ENCODE peak calls at places on chromosomes 1 and 21, in nine cellular contexts. One of them, this sample, is unnamed.
A peak's percentile ranks its signal among the peaks of the same experiment; 100 is the strongest.

GRCh38 chr1:201898992-201899391 is 10.3 kb downstream of the SHISA4 start:
- DNase-seq in B cell: no peak
- DNase-seq in heart left ventricle: no peak
- DNase-seq in cardiac muscle cell: no peak
- DNase-seq in MCF 10A: peak; percentile 42
- DNase-seq in body of pancreas: no peak
- DNase-seq in fibroblast of the aortic adventitia: no peak
- DNase-seq in heart right ventricle: no peak
- DNase-seq in nephron progenitor cell: no peak
- DNase-seq in this sample: no peak

GRCh38 chr1:1298861-1299685 is 8.7 kb downstream of the ACAP3 start:
- DNase-seq in B cell: no peak
- DNase-seq in heart left ventricle: no peak
- DNase-seq in cardiac muscle cell: no peak
- DNase-seq in MCF 10A: no peak
- DNase-seq in body of pancreas: no peak
- DNase-seq in fibroblast of the aortic adventitia: no peak
- DNase-seq in heart right ventricle: no peak
- DNase-seq in nephron progenitor cell: peak; percentile 82
- DNase-seq in this sample: no peak

GRCh38 chr1:90295534-90295933 is 300.6 kb downstream of the ZNF326 start:
- DNase-seq in B cell: no peak
- DNase-seq in heart left ventricle: no peak
- DNase-seq in cardiac muscle cell: no peak
- DNase-seq in MCF 10A: no peak
- DNase-seq in body of pancreas: no peak
- DNase-seq in fibroblast of the aortic adventitia: no peak
- DNase-seq in heart right ventricle: no peak
- DNase-seq in nephron progenitor cell: no peak
- DNase-seq in this sample: no peak

GRCh38 chr1:154998818-154999650 is 3.6 kb upstream of the ZBTB7B start:
- DNase-seq in B cell: peak; percentile 73
- DNase-seq in heart left ventricle: peak; percentile 82
- DNase-seq in cardiac muscle cell: peak; percentile 84
- DNase-seq in MCF 10A: peak; percentile 84
- DNase-seq in body of pancreas: peak; percentile 50
- DNase-seq in fibroblast of the aortic adventitia: peak; percentile 77
- DNase-seq in heart right ventricle: peak; percentile 69
- DNase-seq in nephron progenitor cell: peak; percentile 82
- DNase-seq in this sample: peak; percentile 80

GRCh38 chr21:40658237-40658636 is 188.7 kb downstream of the DSCAM start:
- DNase-seq in B cell: no peak
- DNase-seq in heart left ventricle: no peak
- DNase-seq in cardiac muscle cell: no peak
- DNase-seq in MCF 10A: no peak
- DNase-seq in body of pancreas: peak; percentile 10
- DNase-seq in fibroblast of the aortic adventitia: no peak
- DNase-seq in heart right ventricle: no peak
- DNase-seq in nephron progenitor cell: no peak
- DNase-seq in this sample: no peak

GRCh38 chr21:29219165-29219770 is 79.5 kb upstream of the BACH1 start:
- DNase-seq in B cell: no peak
- DNase-seq in heart left ventricle: no peak
- DNase-seq in cardiac muscle cell: no peak
- DNase-seq in MCF 10A: no peak
- DNase-seq in body of pancreas: peak; percentile 70
- DNase-seq in fibroblast of the aortic adventitia: peak; percentile 29
- DNase-seq in heart right ventricle: no peak
- DNase-seq in nephron progenitor cell: no peak
- DNase-seq in this sample: no peak

GRCh38 chr1:202165267-202165941 is 5.0 kb upstream of the PTPN7 start:
- DNase-seq in B cell: no peak
- DNase-seq in heart left ventricle: no peak
- DNase-seq in cardiac muscle cell: no peak
- DNase-seq in MCF 10A: no peak
- DNase-seq in body of pancreas: no peak
- DNase-seq in fibroblast of the aortic adventitia: no peak
- DNase-seq in heart right ventricle: no peak
- DNase-seq in nephron progenitor cell: no peak
- DNase-seq in this sample: no peak

GRCh38 chr1:162535501-162535900 is 26.0 kb upstream of the UAP1 start:
- DNase-seq in B cell: no peak
- DNase-seq in heart left ventricle: no peak
- DNase-seq in cardiac muscle cell: no peak
- DNase-seq in MCF 10A: no peak
- DNase-seq in body of pancreas: no peak
- DNase-seq in fibroblast of the aortic adventitia: no peak
- DNase-seq in heart right ventricle: no peak
- DNase-seq in nephron progenitor cell: no peak
- DNase-seq in this sample: no peak

GRCh38 chr1:94024109-94024792 is 96.7 kb downstream of the ABCA4 start:
- DNase-seq in B cell: no peak
- DNase-seq in heart left ventricle: no peak
- DNase-seq in cardiac muscle cell: no peak
- DNase-seq in MCF 10A: no peak
- DNase-seq in body of pancreas: no peak
- DNase-seq in fibroblast of the aortic adventitia: no peak
- DNase-seq in heart right ventricle: no peak
- DNase-seq in nephron progenitor cell: no peak
- DNase-seq in this sample: no peak

GRCh38 chr1:154809436-154810413 is 60.4 kb downstream of the KCNN3 start:
- DNase-seq in B cell: no peak
- DNase-seq in heart left ventricle: no peak
- DNase-seq in cardiac muscle cell: peak; percentile 49
- DNase-seq in MCF 10A: peak; percentile 76
- DNase-seq in body of pancreas: no peak
- DNase-seq in fibroblast of the aortic adventitia: peak; percentile 52
- DNase-seq in heart right ventricle: no peak
- DNase-seq in nephron progenitor cell: no peak
- DNase-seq in this sample: peak; percentile 41

GRCh38 chr1:202148391-202148790 is 3.9 kb upstream of the ARL8A start:
- DNase-seq in B cell: no peak
- DNase-seq in heart left ventricle: no peak
- DNase-seq in cardiac muscle cell: no peak
- DNase-seq in MCF 10A: no peak
- DNase-seq in body of pancreas: no peak
- DNase-seq in fibroblast of the aortic adventitia: no peak
- DNase-seq in heart right ventricle: no peak
- DNase-seq in nephron progenitor cell: no peak
- DNase-seq in this sample: no peak

GRCh38 chr21:31845151-31845550 is 27.7 kb upstream of the HUNK start:
- DNase-seq in B cell: no peak
- DNase-seq in heart left ventricle: no peak
- DNase-seq in cardiac muscle cell: no peak
- DNase-seq in MCF 10A: no peak
- DNase-seq in body of pancreas: no peak
- DNase-seq in fibroblast of the aortic adventitia: no peak
- DNase-seq in heart right ventricle: no peak
- DNase-seq in nephron progenitor cell: no peak
- DNase-seq in this sample: no peak

GRCh38 chr1:34924759-34925555 is 4.5 kb downstream of the DLGAP3 start:
- DNase-seq in B cell: peak; percentile 66
- DNase-seq in heart left ventricle: peak; percentile 82
- DNase-seq in cardiac muscle cell: peak; percentile 73
- DNase-seq in MCF 10A: peak; percentile 71
- DNase-seq in body of pancreas: peak; percentile 57
- DNase-seq in fibroblast of the aortic adventitia: peak; percentile 66
- DNase-seq in heart right ventricle: peak; percentile 79
- DNase-seq in nephron progenitor cell: peak; percentile 96
- DNase-seq in this sample: peak; percentile 72

GRCh38 chr1:183246436-183246835 is 60.4 kb downstream of the LAMC2 start:
- DNase-seq in B cell: no peak
- DNase-seq in heart left ventricle: no peak
- DNase-seq in cardiac muscle cell: no peak
- DNase-seq in MCF 10A: no peak
- DNase-seq in body of pancreas: no peak
- DNase-seq in fibroblast of the aortic adventitia: no peak
- DNase-seq in heart right ventricle: no peak
- DNase-seq in nephron progenitor cell: no peak
- DNase-seq in this sample: no peak

GRCh38 chr21:43992121-43992520 is 20.0 kb upstream of the TRAPPC10 start:
- DNase-seq in B cell: no peak
- DNase-seq in heart left ventricle: no peak
- DNase-seq in cardiac muscle cell: no peak
- DNase-seq in MCF 10A: no peak
- DNase-seq in body of pancreas: no peak
- DNase-seq in fibroblast of the aortic adventitia: no peak
- DNase-seq in heart right ventricle: no peak
- DNase-seq in nephron progenitor cell: no peak
- DNase-seq in this sample: no peak

GRCh38 chr1:52423771-52424170 is 19.4 kb downstream of the PRPF38A start:
- DNase-seq in B cell: no peak
- DNase-seq in heart left ventricle: no peak
- DNase-seq in cardiac muscle cell: no peak
- DNase-seq in MCF 10A: no peak
- DNase-seq in body of pancreas: peak; percentile 10
- DNase-seq in fibroblast of the aortic adventitia: no peak
- DNase-seq in heart right ventricle: peak; percentile 9
- DNase-seq in nephron progenitor cell: no peak
- DNase-seq in this sample: no peak

GRCh38 chr21:46156378-46156645 is 933 bp upstream of the FTCD start:
- DNase-seq in B cell: no peak
- DNase-seq in heart left ventricle: no peak
- DNase-seq in cardiac muscle cell: no peak
- DNase-seq in MCF 10A: no peak
- DNase-seq in body of pancreas: no peak
- DNase-seq in fibroblast of the aortic adventitia: no peak
- DNase-seq in heart right ventricle: no peak
- DNase-seq in nephron progenitor cell: no peak
- DNase-seq in this sample: no peak

GRCh38 chr1:222457513-222457912 is 90.4 kb downstream of the HHIPL2 start:
- DNase-seq in B cell: no peak
- DNase-seq in heart left ventricle: no peak
- DNase-seq in cardiac muscle cell: no peak
- DNase-seq in MCF 10A: no peak
- DNase-seq in body of pancreas: no peak
- DNase-seq in fibroblast of the aortic adventitia: no peak
- DNase-seq in heart right ventricle: no peak
- DNase-seq in nephron progenitor cell: no peak
- DNase-seq in this sample: no peak
- TF ChIP-seq CTCF in B cell: no peak
- TF ChIP-seq CTCF in heart left ventricle: no peak
- TF ChIP-seq CTCF in cardiac muscle cell: no peak
- TF ChIP-seq CTCF in MCF 10A: no peak
- TF ChIP-seq CTCF in body of pancreas: no peak
- TF ChIP-seq CTCF in fibroblast of the aortic adventitia: no peak
- TF ChIP-seq CTCF in heart right ventricle: no peak
- TF ChIP-seq CTCF in nephron progenitor cell: no peak
- TF ChIP-seq CTCF in this sample: no peak

GRCh38 chr1:29416825-29417557 is 180.7 kb downstream of the PTPRU start:
- DNase-seq in B cell: no peak
- DNase-seq in heart left ventricle: no peak
- DNase-seq in cardiac muscle cell: peak; percentile 69
- DNase-seq in MCF 10A: peak; percentile 60
- DNase-seq in body of pancreas: peak; percentile 25
- DNase-seq in fibroblast of the aortic adventitia: peak; percentile 38
- DNase-seq in heart right ventricle: no peak
- DNase-seq in nephron progenitor cell: no peak
- DNase-seq in this sample: peak; percentile 59

GRCh38 chr1:29417558-29417858 is 181.2 kb downstream of the PTPRU start:
- DNase-seq in B cell: no peak
- DNase-seq in heart left ventricle: no peak
- DNase-seq in cardiac muscle cell: no peak
- DNase-seq in MCF 10A: no peak
- DNase-seq in body of pancreas: no peak
- DNase-seq in fibroblast of the aortic adventitia: no peak
- DNase-seq in heart right ventricle: no peak
- DNase-seq in nephron progenitor cell: no peak
- DNase-seq in this sample: no peak

GRCh38 chr1:29415156-29415830 is 179.0 kb downstream of the PTPRU start:
- DNase-seq in B cell: no peak
- DNase-seq in heart left ventricle: no peak
- DNase-seq in cardiac muscle cell: peak; percentile 26
- DNase-seq in MCF 10A: peak; percentile 41
- DNase-seq in body of pancreas: peak; percentile 38
- DNase-seq in fibroblast of the aortic adventitia: no peak
- DNase-seq in heart right ventricle: no peak
- DNase-seq in nephron progenitor cell: no peak
- DNase-seq in this sample: no peak

GRCh38 chr1:29415861-29416260 is 179.5 kb downstream of the PTPRU start:
- DNase-seq in B cell: no peak
- DNase-seq in heart left ventricle: no peak
- DNase-seq in cardiac muscle cell: peak; percentile 7
- DNase-seq in MCF 10A: no peak
- DNase-seq in body of pancreas: no peak
- DNase-seq in fibroblast of the aortic adventitia: no peak
- DNase-seq in heart right ventricle: no peak
- DNase-seq in nephron progenitor cell: no peak
- DNase-seq in this sample: no peak

GRCh38 chr1:29416267-29416666 is 179.9 kb downstream of the PTPRU start:
- DNase-seq in B cell: no peak
- DNase-seq in heart left ventricle: no peak
- DNase-seq in cardiac muscle cell: peak; percentile 27
- DNase-seq in MCF 10A: no peak
- DNase-seq in body of pancreas: no peak
- DNase-seq in fibroblast of the aortic adventitia: no peak
- DNase-seq in heart right ventricle: no peak
- DNase-seq in nephron progenitor cell: no peak
- DNase-seq in this sample: no peak
- TF ChIP-seq CTCF in B cell: no peak
- TF ChIP-seq CTCF in heart left ventricle: no peak
- TF ChIP-seq CTCF in cardiac muscle cell: peak; percentile 32
- TF ChIP-seq CTCF in MCF 10A: no peak
- TF ChIP-seq CTCF in body of pancreas: no peak
- TF ChIP-seq CTCF in fibroblast of the aortic adventitia: peak; percentile 10
- TF ChIP-seq CTCF in heart right ventricle: no peak
- TF ChIP-seq CTCF in nephron progenitor cell: no peak
- TF ChIP-seq CTCF in this sample: peak; percentile 38

DNA sequence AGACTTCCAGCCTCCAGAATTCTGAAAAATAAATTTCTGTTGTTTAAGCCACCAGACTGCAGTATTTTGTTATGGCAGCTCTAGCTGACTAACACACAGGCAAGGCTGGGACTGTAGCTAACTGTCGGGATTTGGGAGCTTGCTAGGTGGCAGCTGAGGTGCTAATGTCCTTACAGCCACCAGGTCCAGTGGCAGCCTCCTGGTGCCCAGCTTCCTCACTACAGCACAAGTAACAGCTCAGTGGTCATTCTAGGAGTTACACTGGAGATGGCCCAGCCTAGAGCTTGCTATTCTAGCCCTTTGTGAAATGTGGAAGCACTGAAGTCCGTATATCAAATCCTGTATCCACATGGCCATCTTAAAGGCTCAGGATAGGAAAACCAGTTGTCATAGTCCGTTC is 4.3 kb upstream of the C1orf115 start:
- DNase-seq in B cell: no peak
- DNase-seq in heart left ventricle: no peak
- DNase-seq in cardiac muscle cell: no peak
- DNase-seq in MCF 10A: no peak
- DNase-seq in body of pancreas: no peak
- DNase-seq in fibroblast of the aortic adventitia: no peak
- DNase-seq in heart right ventricle: no peak
- DNase-seq in nephron progenitor cell: no peak
- DNase-seq in this sample: no peak
- TF ChIP-seq CTCF in B cell: no peak
- TF ChIP-seq CTCF in heart left ventricle: no peak
- TF ChIP-seq CTCF in cardiac muscle cell: no peak
- TF ChIP-seq CTCF in MCF 10A: no peak
- TF ChIP-seq CTCF in body of pancreas: no peak
- TF ChIP-seq CTCF in fibroblast of the aortic adventitia: no peak
- TF ChIP-seq CTCF in heart right ventricle: no peak
- TF ChIP-seq CTCF in nephron progenitor cell: no peak
- TF ChIP-seq CTCF in this sample: peak; percentile 3

GRCh38 chr1:24526940-24527542 is 24.4 kb downstream of the RCAN3 start:
- DNase-seq in B cell: no peak
- DNase-seq in heart left ventricle: no peak
- DNase-seq in cardiac muscle cell: peak; percentile 34
- DNase-seq in MCF 10A: peak; percentile 38
- DNase-seq in body of pancreas: peak; percentile 32
- DNase-seq in fibroblast of the aortic adventitia: peak; percentile 21
- DNase-seq in heart right ventricle: no peak
- DNase-seq in nephron progenitor cell: no peak
- DNase-seq in this sample: peak; percentile 42
- TF ChIP-seq CTCF in B cell: peak; percentile 71
- TF ChIP-seq CTCF in heart left ventricle: peak; percentile 49
- TF ChIP-seq CTCF in cardiac muscle cell: peak; percentile 61
- TF ChIP-seq CTCF in MCF 10A: peak; percentile 49
- TF ChIP-seq CTCF in body of pancreas: peak; percentile 58
- TF ChIP-seq CTCF in fibroblast of the aortic adventitia: peak; percentile 62
- TF ChIP-seq CTCF in heart right ventricle: peak; percentile 45
- TF ChIP-seq CTCF in nephron progenitor cell: peak; percentile 48
- TF ChIP-seq CTCF in this sample: peak; percentile 64